ENCODE peak calls at places on chromosomes 2 and 18, in nine cellular contexts. I is AG08395; V is stimulated activated CD4-positive, alpha-beta T cell treated with anti-CD3 and anti-CD28 coated beads, Interleukin-2, amount 100 ng/mL, for 48 hours; K is HCEC 1CT; N is GM12891; X is activated CD8-positive, alpha-beta memory T cell treated with anti-CD3 and anti-CD28 coated beads, Interleukin-2, amount 10 ng/mL, durations not matched to agents 7 days and 5 days; B is B cell; J is HTR-8/SVneo; D is HT-29. C is an unnamed sample.

GRCh38 chr2:26772064-26773001 is 8.2 kb downstream of the SLC35F6 start:
- DNase-seq in J (no peak), V (no peak), K (peak), B (no peak), N (no peak), D (no peak), X (peak), I (peak), C (no peak)

GRCh38 chr2:63692002-63692606 is 103.3 kb downstream of the MDH1 start:
- DNase-seq in D (peak), I (peak), B (peak), V (no peak), J (peak), X (no peak), K (peak), N (peak), C (peak)

GRCh38 chr18:68397241-68398035 is 317.5 kb downstream of the TMX3 start:
- DNase-seq in K (peak), N (no peak), D (no peak), J (no peak), X (no peak), V (no peak), B (no peak), I (no peak), C (no peak)

GRCh38 chr2:78677774-78678173 is 347.7 kb upstream of the REG3G start:
- DNase-seq in I (no peak), B (no peak), D (no peak), J (no peak), X (no peak), V (no peak), K (no peak), N (no peak), C (no peak)

GRCh38 chr2:67057123-67057522 is 340.0 kb upstream of the ETAA1 start:
- DNase-seq in D (no peak), I (no peak), B (no peak), J (no peak), V (no peak), N (no peak), K (no peak), X (no peak), C (no peak)

GRCh38 chr2:62339413-62339812 is 143.5 kb downstream of the B3GNT2 start:
- DNase-seq in K (no peak), B (no peak), I (no peak), N (no peak), X (no peak), J (no peak), V (no peak), D (no peak), C (no peak)

GRCh38 chr2:176518823-176519222 is 249.6 kb downstream of the MTX2 start:
- DNase-seq in B (no peak), I (no peak), V (no peak), N (no peak), D (no peak), X (no peak), K (no peak), J (no peak), C (no peak)

GRCh38 chr2:86372641-86373502 is 35.4 kb upstream of the REEP1 start:
- DNase-seq in K (peak), X (peak), B (no peak), I (peak), D (peak), J (peak), N (no peak), V (no peak), C (peak)

GRCh38 chr2:74002515-74003391 is 18.0 kb downstream of the TET3 start:
- DNase-seq in X (peak), N (peak), V (peak), B (peak), D (peak), K (peak), I (peak), J (peak), C (peak)

GRCh38 chr2:60309326-60309725 is 244.1 kb downstream of the BCL11A start:
- DNase-seq in N (no peak), D (no peak), B (no peak), I (no peak), J (no peak), X (no peak), V (no peak), K (no peak), C (no peak)

GRCh38 chr2:47016172-47016913 is 100.7 kb upstream of the MCFD2 start:
- DNase-seq in D (peak), V (no peak), B (no peak), N (no peak), K (peak), X (no peak), I (peak), J (peak), C (peak)

GRCh38 chr2:196967126-196967525 is 40.6 kb upstream of the PGAP1 start:
- DNase-seq in V (no peak), X (no peak), D (no peak), K (peak), I (peak), N (no peak), J (no peak), B (no peak), C (peak)

GRCh38 chr2:38765149-38765548 is 12.9 kb upstream of the GEMIN6 start:
- DNase-seq in K (peak), V (no peak), J (no peak), D (no peak), B (no peak), N (no peak), X (no peak), I (peak), C (no peak)

GRCh38 chr2:200913654-200914053 is 24.5 kb downstream of the NIF3L1 start:
- DNase-seq in N (no peak), K (peak), D (no peak), B (no peak), V (no peak), I (peak), X (no peak), J (peak), C (no peak)

GRCh38 chr18:23635283-23636040 is 27.2 kb downstream of the ANKRD29 start:
- DNase-seq in D (peak), V (no peak), J (no peak), K (peak), X (no peak), I (no peak), N (no peak), B (no peak), C (no peak)

GRCh38 chr18:832085-832681 is 20.1 kb upstream of the YES1 start:
- DNase-seq in B (no peak), D (peak), K (no peak), J (no peak), N (no peak), X (peak), V (no peak), I (no peak), C (no peak)

GRCh38 chr2:175154670-175155082 is 13.3 kb downstream of the ATF2 start:
- DNase-seq in B (no peak), K (peak), D (no peak), J (peak), N (no peak), X (no peak), V (no peak), I (peak), C (no peak)

GRCh38 chr2:99775585-99775984 is 285.8 kb upstream of the REV1 start:
- DNase-seq in I (peak), N (no peak), B (no peak), D (no peak), V (no peak), X (no peak), J (no peak), K (no peak), C (no peak)

GRCh38 chr2:157764386-157764785 is 111.7 kb downstream of the ACVR1 start:
- DNase-seq in J (no peak), B (no peak), K (no peak), I (no peak), V (no peak), X (no peak), N (no peak), D (no peak), C (no peak)

GRCh38 chr18:68417826-68418225 is 297.1 kb downstream of the TMX3 start:
- DNase-seq in V (no peak), X (no peak), B (no peak), K (peak), N (no peak), J (no peak), D (no peak), I (peak), C (no peak)

C was measured in SK-MEL-5.